ENCODE peak calls at places on chromosome 10, in five cellular contexts. Z, F, A, W and U are unnamed samples.

GRCh38 chr10:89504691-89505090 is 30.7 kb downstream of the SLC16A12 start:
- DNase-seq in Z (no peak), F (no peak), A (no peak), W (no peak), U (no peak)

GRCh38 chr10:89114846-89115625 is 92.1 kb downstream of the CH25H start:
- DNase-seq in Z (no peak), F (no peak), A (no peak), W (no peak), U (peak)

GRCh38 chr10:44865289-44865671 is 45.9 kb upstream of the TMEM72 start:
- DNase-seq in Z (no peak), F (no peak), A (no peak), W (no peak), U (no peak)

GRCh38 chr10:124557648-124558338 is 96.2 kb downstream of the LHPP start:
- DNase-seq in Z (no peak), F (no peak), A (no peak), W (no peak), U (no peak)

GRCh38 chr10:113720386-113720785 is 31.1 kb upstream of the PLEKHS1 start:
- DNase-seq in Z (no peak), F (no peak), A (no peak), W (no peak), U (no peak)

GRCh38 chr10:119201233-119201632 is 6.1 kb upstream of the GRK5 start:
- DNase-seq in Z (no peak), F (no peak), A (no peak), W (no peak), U (no peak)

GRCh38 chr10:30027057-30028005 is 32.1 kb downstream of the JCAD start:
- DNase-seq in Z (peak), F (peak), A (no peak), W (no peak), U (peak)

GRCh38 chr10:129718548-129719414 is 245.3 kb downstream of the EBF3 start:
- DNase-seq in Z (no peak), F (no peak), A (no peak), W (no peak), U (no peak)

GRCh38 chr10:14688606-14689005 is 86.1 kb downstream of the FAM107B start:
- DNase-seq in Z (no peak), F (no peak), A (no peak), W (no peak), U (peak)

GRCh38 chr10:26780106-26780792 is 80.5 kb downstream of the ABI1 start:
- DNase-seq in Z (no peak), F (no peak), A (no peak), W (no peak), U (no peak)

GRCh38 chr10:103636996-103637395 is 143.5 kb downstream of the NEURL1 start:
- DNase-seq in Z (no peak), F (no peak), A (no peak), W (no peak), U (no peak)

GRCh38 chr10:7606977-7607404 is 59.8 kb downstream of the ITIH5 start:
- DNase-seq in Z (no peak), F (no peak), A (no peak), W (no peak), U (peak)

GRCh38 chr10:6445671-6446278 is 134.3 kb downstream of the PRKCQ start:
- DNase-seq in Z (peak), F (no peak), A (no peak), W (no peak), U (peak)

GRCh38 chr10:77287647-77288120 is 349.9 kb downstream of the KCNMA1 start:
- DNase-seq in Z (no peak), F (no peak), A (no peak), W (peak), U (no peak)

GRCh38 chr10:36247478-36247877 is 605.4 kb upstream of the FZD8 start:
- DNase-seq in Z (no peak), F (no peak), A (no peak), W (no peak), U (no peak)

GRCh38 chr10:38093816-38094157 is 350 bp upstream of the ZNF37A start:
- DNase-seq in Z (no peak), F (no peak), A (no peak), W (no peak), U (no peak)

GRCh38 chr10:26417136-26417535 is 21.0 kb upstream of the APBB1IP start:
- DNase-seq in Z (no peak), F (no peak), A (no peak), W (no peak), U (no peak)

GRCh38 chr10:26860026-26860541 is 674 bp downstream of the ABI1 start:
- DNase-seq in Z (peak), F (peak), A (peak), W (peak), U (peak)

GRCh38 chr10:4740471-4740870 is 85.5 kb upstream of the AKR1E2 start:
- DNase-seq in Z (no peak), F (no peak), A (no peak), W (no peak), U (no peak)

GRCh38 chr10:103854687-103855423 is 521 bp downstream of the SH3PXD2A start:
- DNase-seq in Z (peak), F (no peak), A (no peak), W (no peak), U (no peak)

GRCh38 chr10:52019656-52020055 is 294.4 kb upstream of the DKK1 start:
- DNase-seq in Z (no peak), F (no peak), A (no peak), W (no peak), U (no peak)

GRCh38 chr10:80356563-80356999 is at the start of the genes DYDC1 and DYDC2:
- DNase-seq in Z (peak), F (peak), A (no peak), W (peak), U (peak)

GRCh38 chr10:99331207-99331803 is 2.1 kb downstream of the CNNM1 start:
- DNase-seq in Z (no peak), F (no peak), A (no peak), W (no peak), U (peak)

GRCh38 chr10:99329891-99330674 is 927 bp downstream of the CNNM1 start:
- DNase-seq in Z (peak), F (no peak), A (no peak), W (no peak), U (peak)

GRCh38 chr10:99328579-99329237 is 448 bp upstream of the CNNM1 start:
- DNase-seq in Z (no peak), F (no peak), A (no peak), W (no peak), U (no peak)

GRCh38 chr10:99330675-99330924 is 1.4 kb downstream of the CNNM1 start:
- DNase-seq in Z (no peak), F (no peak), A (no peak), W (no peak), U (no peak)

GRCh38 chr10:99329238-99329890 is at the start of gene CNNM1:
- DNase-seq in Z (peak), F (no peak), A (no peak), W (peak), U (no peak)
- H3K4me3 ChIP-seq in Z (peak), F (peak), A (peak), W (peak), U (peak)

DNA sequence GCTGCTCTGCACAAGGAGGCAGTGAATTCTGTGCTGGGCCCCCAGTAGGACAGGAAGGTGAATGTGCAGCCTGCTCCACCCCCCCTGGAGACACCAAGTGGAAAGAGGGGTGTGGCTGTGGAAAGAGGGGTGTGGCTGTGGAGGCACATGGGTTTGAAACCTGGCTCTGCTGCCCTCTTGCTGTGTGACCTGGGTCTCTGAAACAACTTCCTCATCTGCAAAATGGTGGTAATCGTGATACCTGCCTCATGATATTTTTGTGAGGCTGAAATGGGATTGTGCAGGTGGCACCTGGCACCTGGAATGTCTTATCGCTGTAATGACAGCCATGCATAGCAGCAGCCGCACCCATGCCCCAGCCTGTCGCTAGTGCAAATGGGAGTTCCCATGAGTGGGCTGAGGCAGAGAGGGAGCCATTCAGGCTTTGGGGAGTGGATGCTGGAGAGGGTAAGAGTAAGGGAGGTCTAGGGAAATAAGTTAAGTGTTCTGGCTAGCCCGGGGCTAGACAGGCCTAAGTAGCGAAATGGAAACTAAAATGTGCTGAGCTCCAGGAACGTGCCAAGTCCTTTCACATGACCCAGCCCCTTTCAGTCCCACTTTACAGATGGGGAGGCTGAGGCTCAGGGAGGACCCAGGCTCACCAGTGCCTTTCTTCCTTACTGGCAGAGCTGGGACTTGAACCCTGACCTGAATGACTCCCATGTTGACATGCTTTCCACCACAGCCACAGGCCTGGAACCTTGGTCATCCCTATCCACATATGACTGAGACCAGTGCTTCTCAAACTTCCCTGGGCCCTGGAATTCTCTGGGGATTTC is 35.0 kb downstream of the C10orf105 start:
- DNase-seq in Z (no peak), F (no peak), A (no peak), W (no peak), U (no peak)
- TF ChIP-seq CTCF in Z (no peak), F (no peak), A (no peak), W (no peak), U (no peak)

GRCh38 chr10:99531026-99531695 is 1.6 kb upstream of the NKX2-3 start:
- DNase-seq in Z (no peak), F (no peak), A (no peak), W (no peak), U (no peak)
- H3K4me3 ChIP-seq in Z (no peak), F (no peak), A (no peak), W (no peak), U (no peak)

DNA sequence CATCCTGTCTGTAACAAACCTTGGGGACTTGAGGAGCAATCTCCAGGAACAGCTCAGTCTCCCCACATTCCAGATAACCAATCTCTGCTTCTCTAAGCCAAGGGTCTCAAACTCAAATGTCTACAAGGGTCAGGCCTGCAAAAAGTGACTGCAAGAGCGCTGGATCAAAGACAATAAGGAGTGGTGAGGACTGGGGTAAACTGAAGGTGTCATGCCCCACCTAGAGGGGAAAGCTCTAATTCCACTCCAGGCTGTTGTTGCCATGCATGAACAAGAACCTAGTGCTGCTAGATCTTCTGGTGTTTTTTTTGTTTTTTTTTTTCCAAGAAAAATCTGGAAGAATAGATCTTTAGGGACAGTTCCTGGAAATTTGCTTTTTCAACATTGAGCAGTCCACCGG is 117.9 kb upstream of the MACROH2A2 start:
- DNase-seq in Z (no peak), F (no peak), A (no peak), W (no peak), U (no peak)
- TF ChIP-seq CTCF in Z (no peak), F (peak), A (no peak), W (no peak), U (peak)

GRCh38 chr10:100569687-100570517 is 34.2 kb downstream of the HIF1AN start:
- DNase-seq in Z (no peak), F (no peak), A (no peak), W (no peak), U (no peak)
- H3K4me3 ChIP-seq in Z (no peak), F (peak), A (no peak), W (no peak), U (no peak)